ENCODE peak calls at places on chromosome 2, in eight cellular contexts. T is GM23248; B is body of pancreas; N is ovary; S is adrenal gland; X is SJCRH30; W is effector memory CD4-positive, alpha-beta T cell; C is left ventricle myocardium inferior. Q is an unnamed sample. For H3K4me1 and H3K9me3, the result is how much of the 10 kb centered on the place peaks cover.

GRCh38 chr2:138780451-138780880 is 276 bp upstream of the NXPH2 start:
- DNase-seq in X (no peak), B (no peak), C (no peak), N (peak), S (no peak), T (no peak), W (no peak), Q (no peak)

GRCh38 chr2:85511008-85511895 is 27.7 kb upstream of the MAT2A start:
- DNase-seq in B (no peak), N (no peak), W (no peak), C (no peak), S (peak), T (no peak), X (no peak), Q (no peak)

GRCh38 chr2:230410861-230411464 is 5.0 kb upstream of the SP100 start:
- DNase-seq in C (no peak), W (no peak), X (peak), N (no peak), S (no peak), T (no peak), B (no peak), Q (no peak)

GRCh38 chr2:240400319-240401161 is 34.9 kb upstream of the GPC1 start:
- DNase-seq in W (no peak), X (no peak), C (no peak), B (peak), N (peak), S (peak), T (no peak), Q (peak)

GRCh38 chr2:70651014-70651413 is 97.4 kb upstream of the TGFA start:
- DNase-seq in N (no peak), T (no peak), X (no peak), S (no peak), B (no peak), C (no peak), W (no peak), Q (no peak)

GRCh38 chr2:195482050-195482449 is 175.0 kb upstream of the SLC39A10 start:
- DNase-seq in X (no peak), N (no peak), B (no peak), C (no peak), S (no peak), T (peak), W (no peak), Q (no peak)

GRCh38 chr2:225895126-225895525 is 495.6 kb downstream of the NYAP2 start:
- DNase-seq in W (no peak), S (no peak), X (peak), C (no peak), B (no peak), T (peak), N (no peak), Q (no peak)

GRCh38 chr2:215409331-215410127 is 26.3 kb downstream of the FN1 start:
- DNase-seq in T (peak), X (peak), B (no peak), S (no peak), W (no peak), N (no peak), C (no peak), Q (no peak)

GRCh38 chr2:10212827-10213226 is 89.9 kb upstream of the HPCAL1 start:
- DNase-seq in W (no peak), N (no peak), S (no peak), B (no peak), X (no peak), C (no peak), T (no peak), Q (no peak)

GRCh38 chr2:199366406-199366805 is 91.3 kb downstream of the SATB2 start:
- DNase-seq in S (no peak), T (no peak), W (no peak), C (no peak), N (no peak), X (no peak), B (no peak), Q (no peak)

GRCh38 chr2:100192825-100193224 is 50.4 kb upstream of the AFF3 start:
- DNase-seq in T (no peak), C (no peak), B (no peak), N (no peak), X (no peak), S (no peak), W (no peak), Q (no peak)

GRCh38 chr2:147689510-147689909 is 155.3 kb upstream of the ACVR2A start:
- DNase-seq in B (no peak), S (no peak), W (no peak), C (no peak), N (no peak), T (no peak), X (no peak), Q (no peak)

GRCh38 chr2:7703048-7703447 is 785.8 kb downstream of the RNF144A start:
- DNase-seq in S (no peak), W (no peak), B (no peak), T (no peak), N (no peak), X (no peak), C (no peak), Q (no peak)

GRCh38 chr2:102141915-102142828 is at the start of gene IL1R1:
- DNase-seq in N (peak), B (peak), S (peak), T (peak), W (no peak), X (no peak), C (peak), Q (peak)

GRCh38 chr2:101823347-101823791 is 125.9 kb downstream of the MAP4K4 start:
- DNase-seq in T (peak), X (peak), B (peak), S (peak), N (no peak), C (no peak), W (peak), Q (peak)

GRCh38 chr2:86790828-86791561 is at the start of gene CD8A:
- DNase-seq in W (no peak), N (no peak), X (no peak), S (no peak), T (peak), B (peak), C (no peak), Q (peak)

GRCh38 chr2:65922794-65923193 is 490.4 kb upstream of the SPRED2 start:
- DNase-seq in T (peak), W (no peak), B (peak), S (peak), N (no peak), X (no peak), C (peak), Q (no peak)

GRCh38 chr2:7012141-7012809 is 95.1 kb downstream of the RNF144A start:
- DNase-seq in T (peak), W (no peak), X (no peak), B (no peak), N (no peak), C (no peak), S (peak), Q (no peak)

GRCh38 chr2:157825885-157826284 is 50.2 kb downstream of the ACVR1 start:
- DNase-seq in X (no peak), C (no peak), N (no peak), T (peak), W (no peak), B (no peak), S (no peak), Q (no peak)

GRCh38 chr2:215904101-215904500 is 109.2 kb downstream of the MREG start:
- DNase-seq in S (no peak), W (no peak), N (no peak), T (peak), C (no peak), B (no peak), X (no peak), Q (no peak)

GRCh38 chr2:23925702-23926288 is 1.1 kb downstream of the ATAD2B start:
- DNase-seq in X (peak), W (peak), S (peak), N (peak), C (peak), T (peak), B (peak), Q (peak)

GRCh38 chr2:181991171-181991885 is 5.7 kb downstream of the PPP1R1C start:
- DNase-seq in N (no peak), B (no peak), T (no peak), X (no peak), S (no peak), C (no peak), W (no peak), Q (no peak)

GRCh38 chr2:37869756-37870155 is 55.3 kb upstream of the RMDN2 start:
- DNase-seq in X (no peak), T (peak), C (no peak), W (no peak), B (no peak), N (no peak), S (no peak), Q (no peak)

GRCh38 chr2:3603536-3604206 is 8.8 kb downstream of the COLEC11 start:
- DNase-seq in X (no peak), S (peak), N (no peak), W (no peak), B (no peak), T (no peak), C (no peak), Q (peak)

GRCh38 chr2:190853659-190854386 is 26.8 kb upstream of the GLS start:
- DNase-seq in B (no peak), N (no peak), T (peak), C (no peak), S (no peak), X (no peak), W (no peak), Q (no peak)

GRCh38 chr2:240211096-240211495 is 70.6 kb upstream of the OTOS start:
- DNase-seq in N (no peak), W (no peak), X (no peak), S (no peak), C (no peak), T (no peak), B (no peak), Q (no peak)

GRCh38 chr2:38505779-38506178 is 96.9 kb downstream of the HNRNPLL start:
- DNase-seq in B (peak), T (peak), S (peak), N (peak), X (no peak), C (peak), W (no peak), Q (no peak)

GRCh38 chr2:60531638-60532216 is 21.7 kb downstream of the BCL11A start:
- DNase-seq in W (no peak), T (no peak), S (no peak), X (peak), N (no peak), C (no peak), B (peak), Q (peak)

GRCh38 chr2:10584843-10585475 is 104.8 kb downstream of the NOL10 start:
- DNase-seq in C (no peak), B (no peak), X (peak), S (no peak), W (no peak), N (no peak), T (peak), Q (no peak)

GRCh38 chr2:145091011-145091744 is 571.3 kb upstream of the ZEB2 start:
- DNase-seq in T (peak), C (no peak), S (no peak), X (no peak), N (no peak), B (no peak), W (no peak), Q (no peak)

GRCh38 chr2:221779614-221780067 is 207.5 kb upstream of the EPHA4 start:
- DNase-seq in N (no peak), T (peak), X (no peak), B (no peak), C (no peak), W (no peak), S (no peak), Q (peak)

GRCh38 chr2:117935436-117935835 is 78.4 kb downstream of the CCDC93 start:
- DNase-seq in W (no peak), T (no peak), N (no peak), X (no peak), S (no peak), B (no peak), C (no peak), Q (no peak)

GRCh38 chr2:117931978-117932377 is 81.9 kb downstream of the CCDC93 start:
- DNase-seq in N (no peak), T (no peak), B (no peak), X (no peak), S (no peak), C (no peak), W (no peak), Q (no peak)

GRCh38 chr2:117935954-117936353 is 77.9 kb downstream of the CCDC93 start:
- DNase-seq in T (no peak), N (no peak), W (no peak), C (no peak), X (no peak), S (no peak), B (no peak), Q (no peak)

GRCh38 chr2:117931266-117931665 is 82.6 kb downstream of the CCDC93 start:
- DNase-seq in S (no peak), W (no peak), N (no peak), C (no peak), X (no peak), T (no peak), B (no peak), Q (no peak)

GRCh38 chr2:117933884-117934354 is 80.0 kb downstream of the CCDC93 start:
- DNase-seq in B (no peak), W (no peak), C (no peak), X (no peak), N (no peak), T (no peak), S (no peak), Q (no peak)
- H3K4me3 ChIP-seq in B (no peak), W (no peak), C (no peak), X (no peak), N (no peak), T (no peak), S (no peak), Q (no peak)

DNA sequence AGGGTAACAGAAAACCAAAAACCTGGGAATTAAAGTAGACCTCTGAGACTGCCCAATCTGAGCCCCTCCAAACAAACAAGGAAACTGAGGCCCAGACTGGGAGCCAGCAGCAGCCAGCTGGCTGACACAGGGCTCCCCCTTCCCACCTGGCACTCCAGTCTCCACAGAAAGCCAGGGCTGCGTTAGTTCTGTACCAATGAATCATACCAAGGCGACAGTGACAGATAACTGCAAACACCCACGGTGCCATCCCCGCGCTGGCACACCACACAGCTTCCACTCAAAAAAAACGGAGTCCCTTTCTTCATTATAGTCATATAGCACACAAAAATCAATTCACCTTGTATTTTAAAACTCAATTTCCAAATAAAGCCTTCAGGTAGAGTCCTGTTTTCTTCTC is 1.4 kb downstream of the PER2 start:
- DNase-seq in C (no peak), T (peak), S (peak), W (no peak), N (no peak), X (peak), B (peak), Q (no peak)
- H3K4me1 ChIP-seq in C (half or more), T (under half), S (under half), W (under half), N (under half), X (under half), B (half or more), Q (half or more)

GRCh38 chr2:27762951-27763906 is 8.3 kb upstream of the MRPL33 start:
- DNase-seq in N (no peak), W (no peak), X (no peak), B (no peak), C (no peak), T (peak), S (peak), Q (no peak)

GRCh38 chr2:27765621-27766286 is 5.8 kb upstream of the MRPL33 start:
- DNase-seq in C (peak), B (peak), S (peak), N (peak), W (no peak), X (no peak), T (peak), Q (peak)

GRCh38 chr2:27766287-27766661 is 5.2 kb upstream of the MRPL33 start:
- DNase-seq in B (no peak), S (no peak), N (no peak), X (no peak), C (no peak), T (no peak), W (no peak), Q (no peak)

DNA sequence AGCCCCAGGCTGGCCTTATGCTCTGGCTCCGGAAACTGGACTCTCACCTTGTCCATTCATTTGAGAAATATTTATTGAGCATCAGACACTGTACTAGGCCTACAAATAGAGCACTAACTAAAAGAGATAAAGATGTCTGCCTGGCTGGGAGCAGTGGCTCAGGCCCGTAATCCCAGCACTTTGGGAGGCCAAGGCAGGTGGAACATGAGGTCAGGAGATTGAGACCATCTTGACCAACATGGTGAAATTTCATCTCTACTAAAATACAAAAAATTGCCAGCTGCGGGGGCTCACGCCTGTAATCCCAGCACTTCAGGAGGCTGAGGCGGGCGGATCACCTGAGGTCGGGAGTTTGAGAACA is 7.6 kb upstream of the MRPL33 start:
- DNase-seq in X (no peak), B (no peak), N (no peak), T (no peak), S (peak), W (no peak), C (no peak), Q (no peak)
- H3K9me3 ChIP-seq in X (under half), B (under half), N (under half), T (under half), S (under half), W (under half), C (under half), Q (under half)

GRCh38 chr2:44954902-44955592 is 13.5 kb downstream of the SIX3 start:
- DNase-seq in N (no peak), B (no peak), S (no peak), W (no peak), C (no peak), X (no peak), T (peak), Q (no peak)

GRCh38 chr2:44953686-44953976 is 12.1 kb downstream of the SIX3 start:
- DNase-seq in X (no peak), T (no peak), N (no peak), C (no peak), B (no peak), W (no peak), S (no peak), Q (no peak)

GRCh38 chr2:44955593-44956449 is 14.3 kb downstream of the SIX3 start:
- DNase-seq in S (peak), T (peak), N (peak), X (peak), B (peak), C (peak), W (peak), Q (peak)

GRCh38 chr2:44952806-44953685 is 11.5 kb downstream of the SIX3 start:
- DNase-seq in C (no peak), T (peak), W (no peak), X (no peak), N (no peak), S (no peak), B (no peak), Q (no peak)

DNA sequence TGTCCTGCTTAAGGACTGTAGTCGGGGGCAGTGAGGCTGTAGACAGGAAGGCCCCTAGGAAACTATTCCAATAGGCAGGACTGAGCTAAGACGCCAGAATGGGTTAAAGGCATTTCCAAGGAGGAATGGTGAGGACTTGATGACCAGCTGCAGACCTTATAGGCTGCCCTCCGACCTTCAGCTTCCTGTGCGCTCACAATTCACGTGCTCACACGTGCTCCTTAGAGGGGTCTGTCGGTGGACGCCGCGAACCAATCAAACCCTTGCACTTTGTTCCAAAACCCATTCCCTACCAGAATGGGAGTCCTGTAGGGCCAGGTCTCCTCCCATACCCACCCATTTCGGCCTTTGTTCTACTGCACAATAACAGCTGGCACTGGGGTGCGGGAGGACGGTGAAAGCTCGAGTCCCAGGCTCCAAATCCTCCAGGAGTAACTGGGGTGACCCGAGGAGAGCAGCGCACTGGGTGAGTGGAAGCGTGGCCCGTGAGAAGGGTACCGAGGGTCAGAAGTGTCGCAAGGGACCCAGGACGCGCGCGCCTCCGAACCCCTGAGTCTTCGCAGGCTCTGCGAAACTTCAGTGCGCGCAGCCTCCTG is 12.9 kb downstream of the SIX3 start:
- DNase-seq in B (no peak), X (no peak), C (no peak), N (no peak), T (no peak), S (no peak), W (no peak), Q (no peak)
- H3K4me3 ChIP-seq in B (no peak), X (no peak), C (peak), N (no peak), T (peak), S (no peak), W (no peak), Q (no peak)

GRCh38 chr2:11744631-11745394 is 1.6 kb upstream of the LPIN1 start:
- DNase-seq in W (no peak), T (peak), N (peak), S (no peak), C (peak), X (peak), B (peak), Q (peak)
- H3K4me1 ChIP-seq in W (under half), T (under half), N (under half), S (under half), C (half or more), X (under half), B (under half), Q (under half)